ENCODE peak calls at places on chromosome 2, in four cellular contexts. A is HepG2, P is GM10248, L is caudate nucleus. G is an unnamed sample.

GRCh38 chr2:158755738-158756137 is 39.4 kb upstream of the DAPL1 start:
- DNase-seq in A (no peak), P (no peak), L (no peak), G (no peak)

GRCh38 chr2:150612957-150613710 is 125.7 kb upstream of the RND3 start:
- DNase-seq in A (no peak), P (no peak), L (no peak), G (no peak)

GRCh38 chr2:28250006-28250405 is 142.7 kb upstream of the FOSL2 start:
- DNase-seq in A (no peak), P (no peak), L (no peak), G (no peak)

GRCh38 chr2:73896362-73897239 is 3.8 kb downstream of the ACTG2 start:
- DNase-seq in A (no peak), P (no peak), L (no peak), G (no peak)

GRCh38 chr2:105691942-105692341 is 52.8 kb upstream of the NCK2 start:
- DNase-seq in A (no peak), P (peak; percentile 40), L (no peak), G (no peak)

GRCh38 chr2:10935366-10935918 is 23.7 kb downstream of the KCNF1 start:
- DNase-seq in A (no peak), P (no peak), L (no peak), G (no peak)

GRCh38 chr2:119888673-119889072 is 124.2 kb upstream of the EPB41L5 start:
- DNase-seq in A (no peak), P (no peak), L (no peak), G (no peak)

GRCh38 chr2:98822301-98823164 is 91.6 kb upstream of the MGAT4A start:
- DNase-seq in A (no peak), P (no peak), L (peak; percentile 8), G (peak; percentile 75)

GRCh38 chr2:72681016-72681995 is 144.5 kb downstream of the EXOC6B start:
- DNase-seq in A (peak; percentile 80), P (no peak), L (no peak), G (no peak)

GRCh38 chr2:6896930-6897759 is 19.6 kb downstream of the RSAD2 start:
- DNase-seq in A (peak; percentile 41), P (peak; percentile 31), L (peak; percentile 17), G (no peak)

GRCh38 chr2:69767034-69767433 is 25.1 kb downstream of the ANXA4 start:
- DNase-seq in A (no peak), P (no peak), L (no peak), G (no peak)

GRCh38 chr2:10433264-10433947 is 14.7 kb downstream of the ODC1 start:
- DNase-seq in A (no peak), P (no peak), L (no peak), G (no peak)

GRCh38 chr2:121186261-121186660 is 98.7 kb downstream of the TFCP2L1 start:
- DNase-seq in A (no peak), P (no peak), L (no peak), G (no peak)

GRCh38 chr2:110157153-110157793 is 41.7 kb upstream of the MALL start:
- DNase-seq in A (peak; percentile 65), P (peak; percentile 50), L (no peak), G (no peak)